ENCODE peak calls at places on chromosomes 11 and 22, in ten cellular contexts. R, J, T, Q, C, F, S, P, X and B are unnamed samples.

GRCh38 chr11:29124436-29124835 is 892.4 kb downstream of the KCNA4 start:
- DNase-seq in R (no peak), J (no peak), T (no peak), Q (no peak), C (no peak), F (no peak), S (no peak), P (no peak), X (peak), B (no peak)

GRCh38 chr11:12943276-12943675 is 65.8 kb upstream of the RASSF10 start:
- DNase-seq in R (no peak), J (no peak), T (no peak), Q (no peak), C (no peak), F (no peak), S (no peak), P (no peak), X (no peak), B (no peak)

GRCh38 chr11:61908730-61909622 is 8.4 kb downstream of the RAB3IL1 start:
- DNase-seq in R (no peak), J (peak), T (peak), Q (no peak), C (no peak), F (no peak), S (no peak), P (no peak), X (peak), B (no peak)

GRCh38 chr11:123671534-123671933 is 17.1 kb upstream of the SCN3B start:
- DNase-seq in R (no peak), J (no peak), T (no peak), Q (no peak), C (no peak), F (no peak), S (no peak), P (no peak), X (peak), B (no peak)

GRCh38 chr11:121122328-121122727 is 21.3 kb downstream of the TECTA start:
- DNase-seq in R (no peak), J (no peak), T (no peak), Q (no peak), C (no peak), F (no peak), S (no peak), P (no peak), X (no peak), B (no peak)

GRCh38 chr11:45145421-45146071 is 893 bp upstream of the PRDM11 start:
- DNase-seq in R (no peak), J (peak), T (peak), Q (peak), C (no peak), F (peak), S (peak), P (peak), X (peak), B (no peak)

GRCh38 chr11:34600339-34601084 is 20.4 kb upstream of the EHF start:
- DNase-seq in R (no peak), J (no peak), T (peak), Q (no peak), C (peak), F (no peak), S (no peak), P (no peak), X (no peak), B (no peak)

GRCh38 chr11:65766535-65766934 is 14.2 kb downstream of the AP5B1 start:
- DNase-seq in R (no peak), J (no peak), T (no peak), Q (no peak), C (no peak), F (peak), S (peak), P (peak), X (no peak), B (no peak)

GRCh38 chr11:66467034-66467659 is 442 bp downstream of the PELI3 start:
- DNase-seq in R (peak), J (peak), T (no peak), Q (no peak), C (no peak), F (no peak), S (no peak), P (peak), X (peak), B (peak)

GRCh38 chr22:49355206-49355920 is 472.3 kb downstream of the BRD1 start:
- DNase-seq in R (no peak), J (no peak), T (no peak), Q (peak), C (no peak), F (no peak), S (no peak), P (no peak), X (no peak), B (no peak)

GRCh38 chr22:39097098-39098020 is at the start of gene APOBEC3H:
- DNase-seq in R (peak), J (peak), T (peak), Q (no peak), C (no peak), F (no peak), S (no peak), P (peak), X (no peak), B (no peak)

GRCh38 chr22:35314161-35314942 is 14.7 kb downstream of the TOM1 start:
- DNase-seq in R (no peak), J (no peak), T (peak), Q (peak), C (no peak), F (no peak), S (no peak), P (no peak), X (no peak), B (no peak)

GRCh38 chr11:71188073-71188472 is 64.3 kb downstream of the SHANK2 start:
- DNase-seq in R (no peak), J (no peak), T (no peak), Q (no peak), C (no peak), F (no peak), S (no peak), P (no peak), X (no peak), B (no peak)

GRCh38 chr22:43269325-43270040 is 73.7 kb downstream of the SCUBE1 start:
- DNase-seq in R (no peak), J (no peak), T (no peak), Q (no peak), C (no peak), F (no peak), S (no peak), P (no peak), X (peak), B (no peak)

GRCh38 chr22:40547729-40548143 is 88.8 kb downstream of the MRTFA start:
- DNase-seq in R (no peak), J (no peak), T (no peak), Q (no peak), C (no peak), F (peak), S (peak), P (peak), X (no peak), B (no peak)

GRCh38 chr22:22111267-22111751 is 128.7 kb upstream of the TOP3B start:
- DNase-seq in R (peak), J (no peak), T (no peak), Q (no peak), C (no peak), F (peak), S (peak), P (peak), X (no peak), B (peak)

GRCh38 chr11:97894978-97895377 is 1125.8 kb upstream of the CNTN5 start:
- DNase-seq in R (no peak), J (no peak), T (no peak), Q (no peak), C (no peak), F (no peak), S (no peak), P (no peak), X (no peak), B (no peak)

GRCh38 chr22:31574015-31574670 is 77.8 kb downstream of the SFI1 start:
- DNase-seq in R (no peak), J (no peak), T (no peak), Q (no peak), C (no peak), F (peak), S (peak), P (peak), X (no peak), B (no peak)

GRCh38 chr11:13965337-13965736 is 2.8 kb downstream of the SPON1 start:
- DNase-seq in R (no peak), J (no peak), T (no peak), Q (no peak), C (no peak), F (no peak), S (no peak), P (no peak), X (peak), B (no peak)

GRCh38 chr11:35111171-35112055 is 27.6 kb upstream of the CD44 start:
- DNase-seq in R (no peak), J (peak), T (peak), Q (no peak), C (no peak), F (peak), S (peak), P (peak), X (no peak), B (no peak)

GRCh38 chr11:26842883-26843282 is 121.0 kb upstream of the SLC5A12 start:
- DNase-seq in R (no peak), J (no peak), T (no peak), Q (no peak), C (no peak), F (peak), S (no peak), P (no peak), X (no peak), B (no peak)

GRCh38 chr22:27984001-27984695 is 65.1 kb upstream of the PITPNB start:
- DNase-seq in R (no peak), J (no peak), T (no peak), Q (peak), C (no peak), F (no peak), S (no peak), P (no peak), X (no peak), B (no peak)

GRCh38 chr11:75508051-75508561 is 17.6 kb downstream of the GDPD5 start:
- DNase-seq in R (no peak), J (no peak), T (no peak), Q (no peak), C (peak), F (no peak), S (no peak), P (no peak), X (no peak), B (no peak)

GRCh38 chr11:77874206-77874605 is 53.3 kb downstream of the AAMDC start:
- DNase-seq in R (no peak), J (no peak), T (no peak), Q (no peak), C (no peak), F (no peak), S (no peak), P (no peak), X (no peak), B (no peak)
- TF ChIP-seq CTCF in R (no peak), J (no peak), T (no peak), Q (no peak), C (no peak), F (no peak), S (no peak), P (no peak), X (no peak), B (no peak)

GRCh38 chr22:29096736-29097669 is 24.2 kb downstream of the KREMEN1 start:
- DNase-seq in R (no peak), J (no peak), T (peak), Q (no peak), C (no peak), F (peak), S (peak), P (peak), X (peak), B (no peak)
- TF ChIP-seq CTCF in R (no peak), J (no peak), T (no peak), Q (no peak), C (no peak), F (no peak), S (no peak), P (no peak), X (no peak), B (no peak)

GRCh38 chr11:40514124-40514523 is 945.3 kb downstream of the LRRC4C start:
- DNase-seq in R (no peak), J (no peak), T (no peak), Q (no peak), C (no peak), F (peak), S (peak), P (peak), X (no peak), B (no peak)
- TF ChIP-seq CTCF in R (no peak), J (peak), T (no peak), Q (no peak), C (no peak), F (no peak), S (peak), P (no peak), X (no peak), B (no peak)

DNA sequence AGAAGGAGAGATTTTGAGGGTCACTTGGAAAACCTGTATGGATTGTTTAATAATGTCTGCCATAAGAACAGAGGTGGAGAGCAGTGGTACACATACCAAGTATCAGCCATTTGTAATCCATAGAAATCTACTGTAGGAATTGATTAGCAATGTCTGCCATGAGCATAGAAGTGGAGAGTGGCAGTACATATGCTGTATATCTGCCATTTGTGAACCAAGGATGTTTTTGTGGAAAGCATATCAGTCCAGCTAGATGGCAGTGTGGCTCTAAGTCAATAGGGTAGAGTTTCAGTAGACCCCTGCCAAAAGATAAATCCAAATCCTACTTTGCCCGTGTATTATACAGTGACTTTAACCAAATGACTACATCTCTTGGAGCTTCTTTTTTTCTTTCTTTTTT is 82.9 kb upstream of the SEZ6L start:
- DNase-seq in R (no peak), J (no peak), T (no peak), Q (no peak), C (peak), F (no peak), S (no peak), P (no peak), X (peak), B (no peak)
- TF ChIP-seq CTCF in R (no peak), J (no peak), T (no peak), Q (no peak), C (no peak), F (no peak), S (no peak), P (no peak), X (peak), B (peak)

GRCh38 chr11:103397369-103397768 is 288.1 kb downstream of the DYNC2H1 start:
- DNase-seq in R (no peak), J (no peak), T (no peak), Q (no peak), C (no peak), F (no peak), S (peak), P (no peak), X (no peak), B (no peak)
- TF ChIP-seq CTCF in R (no peak), J (no peak), T (no peak), Q (no peak), C (no peak), F (no peak), S (no peak), P (no peak), X (no peak), B (no peak)

GRCh38 chr22:25051983-25052710 is 99.6 kb downstream of the KIAA1671 start:
- DNase-seq in R (no peak), J (peak), T (peak), Q (no peak), C (peak), F (no peak), S (no peak), P (no peak), X (no peak), B (no peak)

GRCh38 chr22:25050566-25050965 is 98.0 kb downstream of the KIAA1671 start:
- DNase-seq in R (no peak), J (no peak), T (no peak), Q (no peak), C (no peak), F (no peak), S (no peak), P (no peak), X (no peak), B (no peak)

GRCh38 chr22:25048659-25049657 is 96.4 kb downstream of the KIAA1671 start:
- DNase-seq in R (no peak), J (peak), T (peak), Q (no peak), C (peak), F (peak), S (peak), P (peak), X (peak), B (peak)

GRCh38 chr22:25049770-25050169 is 97.3 kb downstream of the KIAA1671 start:
- DNase-seq in R (no peak), J (no peak), T (no peak), Q (no peak), C (no peak), F (no peak), S (no peak), P (no peak), X (no peak), B (no peak)

DNA sequence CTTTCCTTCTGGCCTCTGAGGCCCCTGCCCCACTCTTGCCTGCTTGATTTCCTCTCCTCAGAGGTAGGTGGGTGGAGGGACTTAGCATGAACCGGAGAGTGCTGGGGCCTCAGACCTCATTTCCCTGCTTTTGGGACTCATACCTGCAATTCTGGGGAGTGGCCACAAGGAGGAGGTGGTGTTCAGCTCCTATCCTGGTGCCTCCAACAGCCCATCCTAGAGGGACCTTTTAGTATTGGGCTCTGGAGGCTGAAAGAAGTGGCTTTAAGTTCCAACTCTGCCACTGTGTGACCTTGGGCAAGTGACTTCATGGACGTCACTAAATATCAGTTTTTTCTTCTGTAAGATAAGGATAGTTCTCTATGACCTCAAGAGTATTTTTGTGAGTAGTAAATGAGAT is 98.6 kb downstream of the KIAA1671 start:
- DNase-seq in R (no peak), J (no peak), T (no peak), Q (no peak), C (peak), F (no peak), S (no peak), P (no peak), X (no peak), B (no peak)
- TF ChIP-seq CTCF in R (peak), J (peak), T (no peak), Q (no peak), C (peak), F (peak), S (peak), P (peak), X (peak), B (peak)

GRCh38 chr11:74327076-74327475 is 15.6 kb upstream of the P4HA3 start:
- DNase-seq in R (no peak), J (no peak), T (no peak), Q (no peak), C (no peak), F (no peak), S (no peak), P (no peak), X (no peak), B (no peak)

GRCh38 chr11:74333193-74333592 is 21.8 kb upstream of the P4HA3 start:
- DNase-seq in R (no peak), J (no peak), T (no peak), Q (no peak), C (no peak), F (no peak), S (no peak), P (no peak), X (no peak), B (no peak)

GRCh38 chr11:74330065-74330858 is 18.8 kb upstream of the P4HA3 start:
- DNase-seq in R (no peak), J (no peak), T (no peak), Q (no peak), C (no peak), F (peak), S (peak), P (peak), X (no peak), B (no peak)

GRCh38 chr11:74326665-74327064 is 15.2 kb upstream of the P4HA3 start:
- DNase-seq in R (no peak), J (no peak), T (no peak), Q (no peak), C (no peak), F (no peak), S (no peak), P (no peak), X (no peak), B (no peak)

DNA sequence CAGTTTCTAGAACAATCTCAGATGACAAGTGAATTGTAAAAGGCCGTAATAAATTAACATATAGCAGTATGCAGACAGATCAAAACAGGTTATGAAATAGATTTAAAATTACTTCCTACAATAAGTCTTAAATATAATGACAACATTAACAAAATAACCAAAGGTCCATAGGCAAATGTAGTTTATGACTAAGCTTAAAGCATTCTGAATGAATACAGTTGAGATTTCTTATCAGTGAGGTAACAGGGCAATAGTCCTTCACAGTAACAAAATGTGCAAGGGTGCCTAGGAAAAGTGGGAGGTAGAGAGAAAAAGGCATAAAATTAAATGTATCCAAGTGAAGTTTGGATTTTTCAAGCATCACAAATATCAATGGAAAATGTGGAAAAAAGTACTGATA is 20.8 kb upstream of the P4HA3 start:
- DNase-seq in R (no peak), J (no peak), T (no peak), Q (no peak), C (no peak), F (no peak), S (no peak), P (no peak), X (no peak), B (no peak)
- TF ChIP-seq CTCF in R (no peak), J (no peak), T (no peak), Q (no peak), C (no peak), F (no peak), S (no peak), P (no peak), X (no peak), B (no peak)